ENCODE peak calls at places on chromosomes 6 and 20, in four cellular contexts. C is transverse colon, Y is BJ, I is left lung. V is an unnamed sample.

GRCh38 chr20:51365670-51366069 is 176.8 kb downstream of the NFATC2 start:
- DNase-seq in C (no peak), Y (no peak), I (no peak), V (no peak)

GRCh38 chr6:71228461-71229041 is 60.1 kb upstream of the OGFRL1 start:
- DNase-seq in C (no peak), Y (no peak), I (no peak), V (no peak)

GRCh38 chr20:20824924-20825584 is 112.6 kb upstream of the RALGAPA2 start:
- DNase-seq in C (peak; percentile 58), Y (no peak), I (peak; percentile 83), V (peak; percentile 68)

GRCh38 chr20:16566080-16566479 is 7.2 kb downstream of the KIF16B start:
- DNase-seq in C (no peak), Y (no peak), I (no peak), V (no peak)

GRCh38 chr6:139979021-139979721 is 604.7 kb upstream of the CITED2 start:
- DNase-seq in C (no peak), Y (no peak), I (peak; percentile 39), V (no peak)

GRCh38 chr20:59170406-59171349 is 7.1 kb downstream of the ZNF831 start:
- DNase-seq in C (peak; percentile 55), Y (no peak), I (no peak), V (no peak)

GRCh38 chr6:79170915-79171314 is 63.6 kb downstream of the HMGN3 start:
- DNase-seq in C (no peak), Y (no peak), I (no peak), V (no peak)

GRCh38 chr6:113291751-113292445 is 565.2 kb upstream of the MARCKS start:
- DNase-seq in C (no peak), Y (no peak), I (no peak), V (no peak)

GRCh38 chr6:147117580-147117979 is 86.6 kb upstream of the STXBP5 start:
- DNase-seq in C (no peak), Y (no peak), I (no peak), V (no peak)

GRCh38 chr20:62692176-62692575 is 16.5 kb upstream of the NTSR1 start:
- DNase-seq in C (no peak), Y (no peak), I (no peak), V (no peak)

GRCh38 chr6:54267798-54268197 is 40.4 kb upstream of the TINAG start:
- DNase-seq in C (peak; percentile 19), Y (no peak), I (no peak), V (no peak)

GRCh38 chr6:18264338-18265098 is at the start of gene DEK:
- DNase-seq in C (peak; percentile 89), Y (no peak), I (peak; percentile 94), V (peak; percentile 90)

GRCh38 chr20:63055575-63056235 is 48.9 kb upstream of the BHLHE23 start:
- DNase-seq in C (no peak), Y (no peak), I (peak; percentile 74), V (peak; percentile 41)

GRCh38 chr6:10248378-10248843 is 166.5 kb downstream of the TFAP2A start:
- DNase-seq in C (no peak), Y (peak; percentile 70), I (no peak), V (no peak)

GRCh38 chr6:71238351-71238750 is 50.3 kb upstream of the OGFRL1 start:
- DNase-seq in C (no peak), Y (peak; percentile 26), I (no peak), V (no peak)

GRCh38 chr6:55009114-55009513 is 162.5 kb downstream of the FAM83B start:
- DNase-seq in C (no peak), Y (no peak), I (no peak), V (no peak)

GRCh38 chr6:120005292-120005976 is 655.9 kb upstream of the MAN1A1 start:
- DNase-seq in C (no peak), Y (no peak), I (no peak), V (no peak)

GRCh38 chr6:6348251-6348650 is 27.8 kb upstream of the F13A1 start:
- DNase-seq in C (no peak), Y (no peak), I (no peak), V (no peak)

GRCh38 chr6:18186033-18186432 is 30.8 kb downstream of the KDM1B start:
- DNase-seq in C (peak; percentile 13), Y (no peak), I (no peak), V (peak; percentile 54)

GRCh38 chr20:46501961-46502360 is 11.4 kb downstream of the ZNF334 start:
- DNase-seq in C (no peak), Y (no peak), I (no peak), V (no peak)

GRCh38 chr20:46512943-46513844 is at the start of gene ZNF334:
- DNase-seq in C (peak; percentile 28), Y (no peak), I (peak; percentile 89), V (peak; percentile 81)

GRCh38 chr20:46509523-46509922 is 3.8 kb downstream of the ZNF334 start:
- DNase-seq in C (no peak), Y (no peak), I (no peak), V (no peak)

GRCh38 chr20:46505501-46505900 is 7.9 kb downstream of the ZNF334 start:
- DNase-seq in C (no peak), Y (no peak), I (no peak), V (no peak)

DNA sequence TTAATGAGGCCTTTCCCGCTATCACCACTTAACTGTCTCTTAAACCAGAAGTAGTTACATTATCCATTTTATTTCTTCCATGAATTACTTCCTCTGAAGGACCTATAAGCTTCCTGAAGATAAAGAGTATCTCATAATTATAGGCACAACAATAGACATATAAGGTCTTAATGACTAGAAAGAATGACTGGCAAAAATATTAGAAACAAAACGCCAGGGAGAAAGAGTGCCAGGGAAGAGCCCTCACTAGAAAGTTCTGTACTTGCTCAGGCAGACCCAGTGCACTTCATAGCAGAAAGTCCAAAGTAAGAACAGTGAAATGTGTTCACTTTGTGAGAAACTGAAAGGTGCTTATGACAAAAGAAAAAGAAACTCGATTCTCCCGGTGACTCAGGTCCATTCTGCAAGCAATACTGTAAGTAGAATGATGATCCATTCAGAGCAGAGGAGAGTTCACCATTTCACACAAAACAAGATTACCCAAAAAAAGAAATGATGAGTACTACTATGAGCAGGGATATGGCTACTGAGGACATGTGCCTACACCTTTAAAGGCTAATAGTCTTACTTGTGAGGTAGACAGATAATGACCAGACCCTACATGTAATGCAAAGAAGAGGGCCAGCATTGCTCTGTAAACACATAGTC is 5.5 kb downstream of the ZNF334 start:
- DNase-seq in C (no peak), Y (no peak), I (no peak), V (no peak)
- H3K36me3 ChIP-seq in C (no peaks in the 10 kb centered on the region), Y (no peaks in the 10 kb centered on the region), I (no peaks in the 10 kb centered on the region), V (no peaks in the 10 kb centered on the region)

GRCh38 chr6:36962874-36963273 is 8.3 kb downstream of the PI16 start:
- DNase-seq in C (peak; percentile 74), Y (no peak), I (peak; percentile 86), V (peak; percentile 84)

GRCh38 chr6:36963451-36964290 is 9.1 kb downstream of the PI16 start:
- DNase-seq in C (peak; percentile 30), Y (no peak), I (no peak), V (peak; percentile 69)

GRCh38 chr6:36967301-36967700 is 12.8 kb downstream of the PI16 start:
- DNase-seq in C (no peak), Y (no peak), I (no peak), V (no peak)

GRCh38 chr6:36964349-36964748 is 9.8 kb downstream of the PI16 start:
- DNase-seq in C (no peak), Y (no peak), I (no peak), V (no peak)

DNA sequence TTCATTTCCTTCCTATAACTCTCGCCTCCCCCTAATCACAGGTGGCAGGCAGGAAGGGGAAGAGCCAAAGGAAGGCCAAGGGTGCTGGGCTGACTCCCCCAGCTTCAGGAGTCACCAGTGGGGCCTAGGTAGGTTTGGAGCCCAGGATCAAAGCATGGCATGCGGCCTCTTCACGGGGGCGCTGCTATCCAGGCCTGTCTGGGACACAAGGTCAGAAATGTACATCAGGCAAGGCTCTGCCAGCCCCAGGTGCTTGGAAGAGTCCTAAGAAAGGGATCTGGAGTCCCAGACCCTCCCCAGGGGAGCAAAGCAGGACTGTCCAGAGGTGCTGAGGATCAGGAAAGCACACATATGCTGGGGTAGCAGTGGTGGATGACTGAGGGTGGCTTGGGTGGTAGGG is 10.4 kb downstream of the PI16 start:
- DNase-seq in C (no peak), Y (no peak), I (no peak), V (no peak)
- H3K36me3 ChIP-seq in C (peaks cover 16% of the 10 kb centered on the region), Y (peaks cover 20% of the 10 kb centered on the region), I (peaks cover under 1% of the 10 kb centered on the region), V (peaks cover 33% of the 10 kb centered on the region)

DNA sequence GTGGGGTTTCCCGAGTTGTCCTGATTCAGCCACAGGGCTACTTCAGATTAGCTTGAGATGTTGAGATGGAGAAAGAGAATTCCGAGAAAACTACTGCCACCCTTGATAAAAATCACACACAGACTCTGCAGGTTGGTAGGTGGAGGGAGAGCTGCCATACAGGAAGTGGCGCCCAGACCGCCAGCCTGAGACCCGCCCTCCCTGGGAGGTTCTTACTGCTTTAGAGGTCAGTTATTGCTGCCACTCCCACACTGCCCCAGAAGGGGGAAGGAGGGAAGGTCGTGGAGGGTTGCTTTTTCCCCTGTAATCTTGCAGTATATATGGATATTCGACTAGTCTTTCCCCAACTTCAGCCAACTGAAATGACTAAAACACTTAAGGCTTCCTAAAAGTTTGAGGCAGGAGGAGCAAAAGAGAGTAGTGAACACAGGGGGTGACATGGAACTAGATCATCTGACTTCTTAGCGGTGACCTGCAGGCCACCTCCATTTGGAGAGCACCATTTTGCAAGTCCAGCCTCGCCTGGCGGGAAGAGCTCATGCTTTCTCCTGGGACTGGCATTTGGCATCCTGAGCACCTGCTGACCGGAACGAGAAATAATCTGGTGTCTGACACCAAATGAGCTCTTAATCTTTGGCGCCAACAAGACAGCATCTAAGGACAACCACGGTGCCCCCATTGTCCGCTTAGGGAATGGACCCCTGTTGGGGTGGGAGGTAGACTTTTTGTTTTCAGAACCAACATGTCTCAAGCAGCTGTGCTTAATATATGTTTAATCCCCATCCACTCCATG is 35.7 kb upstream of the SLC22A1 start:
- DNase-seq in C (peak; percentile 69), Y (no peak), I (no peak), V (no peak)
- H3K36me3 ChIP-seq in C (peaks cover 46% of the 10 kb centered on the region), Y (peaks cover 20% of the 10 kb centered on the region), I (no peaks in the 10 kb centered on the region), V (peaks cover 100% of the 10 kb centered on the region)

DNA sequence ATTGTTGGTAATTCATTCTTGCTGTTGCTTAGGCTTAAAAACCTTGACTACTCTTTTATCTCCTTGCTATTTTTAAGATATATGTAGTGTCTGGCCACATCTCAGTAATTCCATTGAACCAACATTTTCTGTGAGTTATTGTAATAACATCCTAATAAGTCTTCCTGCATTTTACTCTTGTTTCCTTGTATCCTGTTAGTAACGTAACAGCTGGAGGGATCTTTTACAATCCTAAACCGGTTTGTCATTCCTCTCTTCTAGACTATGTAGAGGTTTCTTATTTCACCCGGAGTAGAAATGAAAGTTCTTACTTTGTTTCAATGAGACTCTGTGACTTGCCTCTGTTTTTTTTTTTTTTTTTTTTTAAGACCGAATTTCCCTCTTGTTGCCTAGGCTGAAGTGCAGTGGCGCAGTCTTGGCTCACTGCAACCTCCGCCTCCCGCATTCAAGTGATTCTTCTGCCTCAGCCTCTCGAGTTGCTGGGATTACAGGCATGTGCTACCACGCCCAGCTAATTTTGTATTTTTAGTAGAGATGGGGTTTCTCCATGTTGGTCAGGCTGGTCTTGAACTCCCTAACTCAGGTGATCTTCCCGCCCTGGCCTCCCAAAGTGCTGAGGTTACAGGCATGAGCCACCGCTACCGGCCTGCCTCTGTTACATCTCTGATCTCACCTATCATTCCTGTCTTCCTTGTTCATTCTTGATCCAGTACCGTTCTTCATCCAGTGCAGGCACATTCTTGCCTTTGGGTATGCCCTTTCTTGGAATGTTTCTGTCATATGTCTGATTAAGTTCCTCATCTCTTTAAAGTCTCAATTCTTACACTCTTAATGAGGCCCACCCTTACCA is 44.7 kb downstream of the NCOA3 start:
- DNase-seq in C (no peak), Y (peak; percentile 79), I (no peak), V (no peak)
- H3K36me3 ChIP-seq in C (no peaks in the 10 kb centered on the region), Y (no peaks in the 10 kb centered on the region), I (no peaks in the 10 kb centered on the region), V (no peaks in the 10 kb centered on the region)